ENCODE peak calls at places on chromosomes 12 and 14, in five cellular contexts. A, H, B, G and K are unnamed samples.

GRCh38 chr12:104951759-104952509 is 6.2 kb downstream of the SLC41A2 start:
- DNase-seq in A (no peak), H (no peak), B (peak), G (no peak), K (no peak)

GRCh38 chr12:117408161-117408791 is 46.9 kb upstream of the NOS1 start:
- DNase-seq in A (peak), H (no peak), B (no peak), G (peak), K (no peak)

GRCh38 chr14:34496679-34497513 is 34.9 kb upstream of the SPTSSA start:
- DNase-seq in A (no peak), H (peak), B (peak), G (peak), K (no peak)

GRCh38 chr12:10409387-10409786 is at the start of gene KLRC4:
- DNase-seq in A (no peak), H (no peak), B (peak), G (no peak), K (no peak)

GRCh38 chr12:94815958-94816357 is 165.6 kb upstream of the TMCC3 start:
- DNase-seq in A (no peak), H (no peak), B (no peak), G (no peak), K (no peak)

GRCh38 chr12:32755654-32756475 is at the start of gene YARS2:
- DNase-seq in A (peak), H (peak), B (peak), G (peak), K (peak)

GRCh38 chr12:2498961-2499500 is 295.7 kb upstream of the FKBP4 start:
- DNase-seq in A (no peak), H (no peak), B (no peak), G (no peak), K (no peak)

GRCh38 chr12:15787801-15788200 is 1.4 kb downstream of the EPS8 start:
- DNase-seq in A (no peak), H (no peak), B (no peak), G (no peak), K (no peak)

GRCh38 chr14:96588410-96589249 is 86.4 kb downstream of the PAPOLA start:
- DNase-seq in A (no peak), H (no peak), B (no peak), G (no peak), K (no peak)

GRCh38 chr12:33253123-33253522 is 186.5 kb downstream of the SYT10 start:
- DNase-seq in A (no peak), H (no peak), B (no peak), G (no peak), K (no peak)

GRCh38 chr14:68691031-68691864 is 101.6 kb downstream of the ZFP36L1 start:
- DNase-seq in A (peak), H (no peak), B (no peak), G (no peak), K (no peak)

GRCh38 chr14:51092965-51093364 is 1.9 kb downstream of the TRIM9 start:
- DNase-seq in A (no peak), H (no peak), B (no peak), G (no peak), K (no peak)

GRCh38 chr12:109878749-109879148 is 1.6 kb downstream of the GLTP start:
- DNase-seq in A (no peak), H (no peak), B (no peak), G (no peak), K (no peak)

GRCh38 chr12:52542785-52543318 is 10.1 kb downstream of the KRT71 start:
- DNase-seq in A (no peak), H (no peak), B (no peak), G (no peak), K (no peak)

GRCh38 chr12:59615392-59616165 is 19.8 kb downstream of the SLC16A7 start:
- DNase-seq in A (no peak), H (no peak), B (no peak), G (no peak), K (no peak)

GRCh38 chr12:20364501-20364900 is 3.8 kb upstream of the PDE3A start:
- DNase-seq in A (no peak), H (no peak), B (no peak), G (no peak), K (no peak)

GRCh38 chr12:79998554-79998953 is 63.7 kb upstream of the PPP1R12A start:
- DNase-seq in A (no peak), H (no peak), B (no peak), G (no peak), K (no peak)

GRCh38 chr12:72230589-72230988 is 41.6 kb upstream of the TRHDE start:
- DNase-seq in A (no peak), H (no peak), B (peak), G (no peak), K (no peak)

GRCh38 chr14:33951183-33951840 is 438 bp upstream of the EGLN3 start:
- DNase-seq in A (no peak), H (no peak), B (no peak), G (no peak), K (no peak)

GRCh38 chr14:105399441-105399775 is 1.1 kb downstream of the TEX22 start:
- DNase-seq in A (peak), H (no peak), B (no peak), G (no peak), K (no peak)

GRCh38 chr14:63759454-63759853 is 31.6 kb upstream of the SGPP1 start:
- DNase-seq in A (no peak), H (no peak), B (peak), G (no peak), K (no peak)

GRCh38 chr14:56325251-56325839 is 207.1 kb downstream of the PELI2 start:
- DNase-seq in A (no peak), H (no peak), B (peak), G (no peak), K (no peak)

GRCh38 chr12:87827638-87828264 is 201.4 kb downstream of the C12orf50 start:
- DNase-seq in A (no peak), H (peak), B (peak), G (no peak), K (no peak)

GRCh38 chr14:61257469-61258057 is 23.6 kb downstream of the TMEM30B start:
- DNase-seq in A (no peak), H (no peak), B (no peak), G (no peak), K (no peak)

GRCh38 chr14:56594428-56594827 is 14.8 kb downstream of the TMEM260 start:
- DNase-seq in A (no peak), H (no peak), B (no peak), G (no peak), K (no peak)

GRCh38 chr14:106737025-106737424 is 1210.6 kb downstream of the TMEM121 start:
- DNase-seq in A (no peak), H (no peak), B (no peak), G (no peak), K (no peak)

GRCh38 chr12:116161588-116161987 is 115.9 kb downstream of the MED13L start:
- DNase-seq in A (no peak), H (no peak), B (peak), G (no peak), K (no peak)

GRCh38 chr14:78399316-78399889 is 229.2 kb downstream of the NRXN3 start:
- DNase-seq in A (no peak), H (no peak), B (no peak), G (no peak), K (no peak)

GRCh38 chr14:31770271-31770670 is 209.1 kb downstream of the NUBPL start:
- DNase-seq in A (no peak), H (no peak), B (no peak), G (peak), K (no peak)

GRCh38 chr12:122081108-122081696 is 2.6 kb downstream of the MLXIP start:
- DNase-seq in A (no peak), H (no peak), B (no peak), G (no peak), K (no peak)

GRCh38 chr12:124401563-124402180 is 106.8 kb downstream of the RFLNA start:
- DNase-seq in A (no peak), H (no peak), B (no peak), G (no peak), K (no peak)

GRCh38 chr12:26520154-26520553 is 312.8 kb downstream of the ITPR2 start:
- DNase-seq in A (no peak), H (no peak), B (no peak), G (no peak), K (no peak)

GRCh38 chr12:904010-904414 is 45.5 kb downstream of the RAD52 start:
- DNase-seq in A (no peak), H (no peak), B (no peak), G (no peak), K (no peak)

GRCh38 chr12:902581-902980 is 46.9 kb downstream of the RAD52 start:
- DNase-seq in A (no peak), H (no peak), B (no peak), G (no peak), K (no peak)

GRCh38 chr12:906077-906585 is 43.4 kb downstream of the RAD52 start:
- DNase-seq in A (no peak), H (no peak), B (no peak), G (no peak), K (no peak)

GRCh38 chr12:903055-903454 is 46.4 kb downstream of the RAD52 start:
- DNase-seq in A (no peak), H (no peak), B (no peak), G (no peak), K (no peak)

GRCh38 chr12:905273-906076 is 44.0 kb downstream of the RAD52 start:
- DNase-seq in A (no peak), H (no peak), B (no peak), G (no peak), K (no peak)
- TF ChIP-seq POLR2A in A (no peak), H (no peak), B (no peak), G (no peak), K (peak)

GRCh38 chr12:111450676-111451075 is 45.0 kb downstream of the SH2B3 start:
- DNase-seq in A (no peak), H (no peak), B (no peak), G (no peak), K (no peak)
- TF ChIP-seq POLR2A in A (no peak), H (no peak), B (no peak), G (no peak), K (peak)

DNA sequence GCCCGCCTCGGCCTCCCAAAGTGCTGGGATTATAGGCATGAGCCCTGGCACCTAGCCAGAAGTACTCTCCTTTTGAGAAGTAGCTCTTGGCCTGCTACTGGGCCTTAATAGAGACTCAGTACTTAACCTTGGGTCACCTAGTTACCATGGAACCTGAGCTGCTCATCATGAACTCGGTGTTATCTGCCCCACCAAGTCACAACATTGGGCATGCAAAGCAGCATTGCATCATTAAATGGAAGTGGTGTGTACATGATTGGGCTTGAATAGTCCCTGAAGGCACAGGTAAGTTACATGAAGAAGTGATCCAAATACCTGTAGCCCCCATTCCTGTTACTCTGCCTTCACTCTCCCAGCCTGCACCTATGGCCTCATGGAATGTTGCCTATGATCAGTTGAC is 18.0 kb upstream of the ATF7 start:
- DNase-seq in A (no peak), H (no peak), B (no peak), G (no peak), K (no peak)
- TF ChIP-seq POLR2A in A (no peak), H (no peak), B (no peak), G (no peak), K (no peak)

DNA sequence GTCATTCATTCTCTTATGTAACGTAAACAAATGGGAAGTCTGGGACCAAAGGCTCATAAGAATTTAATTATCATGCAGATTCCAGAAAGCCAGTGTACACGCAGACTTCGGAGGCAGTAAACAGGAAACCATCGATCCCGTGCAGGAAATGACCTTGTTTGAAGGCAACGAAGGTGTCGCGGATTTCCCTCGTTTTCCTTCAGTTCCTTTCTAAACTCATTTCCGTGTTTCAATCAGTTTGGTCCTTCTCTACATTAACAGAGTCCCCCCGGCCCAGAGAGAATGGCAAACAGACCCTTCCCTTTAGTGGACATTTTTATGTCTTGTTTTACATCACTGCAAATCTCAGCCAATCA is 6.3 kb upstream of the FOXJ2 start:
- DNase-seq in A (no peak), H (no peak), B (no peak), G (no peak), K (no peak)
- TF ChIP-seq POLR2A in A (peak), H (no peak), B (no peak), G (peak), K (no peak)

GRCh38 chr12:49070971-49071370 is 1.2 kb upstream of the RHEBL1 start:
- DNase-seq in A (no peak), H (no peak), B (no peak), G (no peak), K (no peak)

GRCh38 chr12:49064767-49065152 is 4.2 kb upstream of the KMT2D start:
- DNase-seq in A (no peak), H (no peak), B (no peak), G (no peak), K (no peak)

GRCh38 chr12:49066120-49066519 is 3.7 kb downstream of the RHEBL1 start:
- DNase-seq in A (no peak), H (no peak), B (no peak), G (no peak), K (no peak)

GRCh38 chr12:49068879-49069506 is 786 bp downstream of the RHEBL1 start:
- DNase-seq in A (no peak), H (no peak), B (no peak), G (no peak), K (no peak)

GRCh38 chr12:49069507-49070346 is at the start of gene RHEBL1:
- DNase-seq in A (peak), H (peak), B (peak), G (peak), K (peak)
- TF ChIP-seq POLR2A in A (no peak), H (no peak), B (no peak), G (no peak), K (peak)

GRCh38 chr14:52791204-52792096 is at the start of gene GNPNAT1:
- DNase-seq in A (peak), H (peak), B (peak), G (peak), K (peak)
- TF ChIP-seq POLR2A in A (peak), H (peak), B (peak), G (peak), K (peak)

DNA sequence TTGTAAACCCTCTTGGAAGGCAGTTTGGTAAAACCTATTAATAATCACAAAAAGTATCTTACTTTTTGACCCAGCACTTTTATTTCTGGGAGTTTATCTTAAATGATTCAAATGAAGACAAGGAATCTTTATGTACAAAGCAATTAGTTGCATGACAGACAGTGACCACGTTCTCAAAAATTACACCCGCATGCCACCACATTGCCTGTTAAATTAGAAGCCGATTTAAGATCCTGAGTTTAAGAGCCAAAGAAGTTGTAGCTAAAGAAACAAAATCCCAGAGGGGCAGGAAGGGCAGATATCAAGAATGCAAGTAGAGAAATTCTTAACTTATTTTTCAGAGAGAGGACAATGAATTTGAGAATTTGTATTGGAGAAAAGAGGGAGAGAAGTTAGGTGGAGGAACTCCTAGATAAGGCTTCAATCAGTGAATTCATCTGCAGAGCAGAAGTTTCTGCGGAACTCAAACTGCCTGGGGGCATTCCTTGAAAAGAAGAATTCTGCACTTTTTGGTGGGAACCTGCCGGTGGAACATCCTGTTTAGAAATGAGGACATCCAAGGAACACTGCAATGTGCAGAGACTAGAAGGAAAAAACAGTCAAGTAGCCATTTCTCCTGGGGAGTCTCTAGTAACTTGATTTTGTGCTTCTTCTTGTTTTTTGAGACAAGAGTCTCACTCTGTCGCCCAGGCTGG is 1.1 kb upstream of the RIOX1 start:
- DNase-seq in A (no peak), H (no peak), B (no peak), G (no peak), K (no peak)
- TF ChIP-seq POLR2A in A (no peak), H (no peak), B (no peak), G (no peak), K (no peak)

DNA sequence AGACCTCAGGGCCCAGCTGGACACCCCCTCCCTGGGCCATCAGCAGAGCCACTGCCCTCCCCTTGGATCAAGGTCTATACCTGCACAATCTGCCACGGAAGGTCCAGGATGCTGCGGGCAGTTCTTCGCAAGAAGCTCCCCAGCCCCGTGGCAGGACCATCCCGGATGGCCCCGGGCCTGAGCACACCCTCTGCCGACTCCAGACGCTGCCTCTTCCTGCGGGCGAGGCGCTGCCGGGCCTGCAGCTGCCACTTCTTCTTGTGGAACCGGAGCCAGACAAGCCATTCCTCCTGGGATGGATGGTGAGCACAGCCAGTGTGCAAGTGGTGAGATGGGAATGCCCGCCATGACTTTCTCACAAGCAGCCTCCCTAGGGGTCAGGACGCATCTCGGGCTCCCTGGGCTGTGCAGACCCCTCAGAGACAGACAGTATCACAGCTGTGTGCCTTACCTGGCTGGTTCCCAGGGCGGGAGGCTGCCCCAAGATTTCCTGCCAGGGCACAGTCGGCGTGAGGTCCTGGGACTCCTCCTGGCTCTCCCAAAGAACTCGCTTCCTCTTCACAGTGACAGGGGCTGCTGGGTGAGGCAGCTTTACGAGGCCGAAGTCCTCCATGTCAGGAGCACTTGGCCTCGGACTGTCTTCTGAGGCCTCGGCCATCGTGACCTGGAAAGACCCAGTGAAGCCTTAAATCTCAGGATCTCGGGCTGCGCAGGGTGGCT is 30.8 kb downstream of the P2RX2 start:
- DNase-seq in A (peak), H (no peak), B (no peak), G (no peak), K (no peak)
- TF ChIP-seq POLR2A in A (no peak), H (no peak), B (no peak), G (no peak), K (no peak)